ENCODE peak calls at places on chromosomes 11 and 22, in seven cellular contexts. J is H1; Q is activated T-helper 1 cell treated with anti-CD3 and anti-CD28 coated beads, Interleukin-12 subunit alpha, Interleukin-12 subunit beta, Interleukin-2, Interleukin-4 antibody, amounts not matched to agents 30 ng/mL and 10 ng/mL and 1 ng/mL, durations not matched to agents 14 hours and 24 hours and 36 hours; U is upper lobe of right lung; H is NCI-H460; P is activated CD4-positive, alpha-beta T cell treated with anti-CD3 and anti-CD28 coated beads for 1 hour; V is EH. E is an unnamed sample.

GRCh38 chr11:14973621-14974020 is 1.5 kb upstream of the CALCA start:
- DNase-seq in J (peak; percentile 63), Q (no peak), U (peak; percentile 63), H (no peak), P (no peak), V (peak; percentile 5), E (no peak)

GRCh38 chr22:33772793-33773192 is 147.5 kb downstream of the LARGE1 start:
- DNase-seq in J (no peak), Q (no peak), U (no peak), H (no peak), P (no peak), V (peak; percentile 2), E (no peak)

GRCh38 chr11:108897071-108897481 is 232.2 kb downstream of the DDX10 start:
- DNase-seq in J (no peak), Q (no peak), U (no peak), H (no peak), P (no peak), V (peak; percentile 51), E (no peak)

GRCh38 chr11:61362542-61362875 is 335 bp downstream of the TMEM138 start:
- DNase-seq in J (no peak), Q (peak; percentile 16), U (no peak), H (no peak), P (no peak), V (peak; percentile 58), E (no peak)

GRCh38 chr22:45208696-45208992 is 32.0 kb downstream of the KIAA0930 start:
- DNase-seq in J (no peak), Q (no peak), U (no peak), H (no peak), P (no peak), V (no peak), E (no peak)

GRCh38 chr11:113818426-113818825 is 38.8 kb downstream of the CLDN25 start:
- DNase-seq in J (no peak), Q (no peak), U (no peak), H (no peak), P (no peak), V (no peak), E (no peak)

GRCh38 chr11:109439684-109440083 is 17.7 kb downstream of the C11orf87 start:
- DNase-seq in J (no peak), Q (no peak), U (no peak), H (no peak), P (no peak), V (no peak), E (no peak)

GRCh38 chr11:46857666-46858065 is 11.6 kb upstream of the CKAP5 start:
- DNase-seq in J (no peak), Q (no peak), U (no peak), H (no peak), P (no peak), V (no peak), E (no peak)